ENCODE peak calls at places on chromosome X, in four cellular contexts. T, I, S and C are unnamed samples.

GRCh38 chrX:31186693-31187338 is 115.0 kb upstream of the FTHL17 start:
- DNase-seq in S (no peak), T (no peak), I (no peak), C (no peak)

GRCh38 chrX:31318866-31319265 is 247.0 kb upstream of the FTHL17 start:
- DNase-seq in S (no peak), I (no peak), T (no peak), C (no peak)

GRCh38 chrX:64206556-64207162 is 1.2 kb upstream of the AMER1 start:
- DNase-seq in I (peak), S (no peak), T (no peak), C (no peak)

GRCh38 chrX:73400136-73400748 is 46.6 kb upstream of the CDX4 start:
- DNase-seq in I (no peak), S (no peak), T (no peak), C (no peak)

GRCh38 chrX:12113321-12113720 is 25.0 kb upstream of the FRMPD4 start:
- DNase-seq in I (no peak), T (peak), S (no peak), C (no peak)

GRCh38 chrX:130330706-130331105 is 9.0 kb upstream of the SLC25A14 start:
- DNase-seq in S (peak), I (peak), T (peak), C (peak)

GRCh38 chrX:109299091-109299490 is 182.8 kb downstream of the GUCY2F start:
- DNase-seq in I (peak), T (no peak), S (peak), C (no peak)

GRCh38 chrX:141176586-141177451 is at the start of gene LDOC1:
- DNase-seq in T (peak), I (peak), S (peak), C (no peak)

GRCh38 chrX:2967998-2968909 is 38.1 kb upstream of the ARSH start:
- DNase-seq in T (peak), I (peak), S (peak), C (no peak)

GRCh38 chrX:78199851-78200250 is 60.4 kb upstream of the TAF9B start:
- DNase-seq in I (peak), S (peak), T (no peak), C (no peak)

GRCh38 chrX:81174286-81174685 is 27.4 kb downstream of the HMGN5 start:
- DNase-seq in T (peak), S (peak), I (peak), C (no peak)

GRCh38 chrX:45360571-45360970 is 159.9 kb upstream of the DIPK2B start:
- DNase-seq in I (no peak), T (no peak), S (no peak), C (no peak)

GRCh38 chrX:17065100-17065499 is 118.6 kb downstream of the REPS2 start:
- DNase-seq in S (no peak), I (no peak), T (no peak), C (no peak)

GRCh38 chrX:129647588-129648410 is 7.0 kb downstream of the APLN start:
- DNase-seq in I (no peak), S (no peak), T (no peak), C (no peak)

GRCh38 chrX:129798888-129799287 is 19.1 kb downstream of the SASH3 start:
- DNase-seq in S (no peak), I (no peak), T (no peak), C (no peak)

GRCh38 chrX:104750146-104750699 is 184.2 kb downstream of the IL1RAPL2 start:
- DNase-seq in T (peak), S (peak), I (no peak), C (no peak)

GRCh38 chrX:54452920-54453319 is 12.7 kb downstream of the TSR2 start:
- DNase-seq in S (peak), I (peak), T (no peak), C (no peak)

GRCh38 chrX:33855251-33855650 is 276.9 kb downstream of the FAM47A start:
- DNase-seq in T (no peak), I (no peak), S (no peak), C (no peak)

DNA sequence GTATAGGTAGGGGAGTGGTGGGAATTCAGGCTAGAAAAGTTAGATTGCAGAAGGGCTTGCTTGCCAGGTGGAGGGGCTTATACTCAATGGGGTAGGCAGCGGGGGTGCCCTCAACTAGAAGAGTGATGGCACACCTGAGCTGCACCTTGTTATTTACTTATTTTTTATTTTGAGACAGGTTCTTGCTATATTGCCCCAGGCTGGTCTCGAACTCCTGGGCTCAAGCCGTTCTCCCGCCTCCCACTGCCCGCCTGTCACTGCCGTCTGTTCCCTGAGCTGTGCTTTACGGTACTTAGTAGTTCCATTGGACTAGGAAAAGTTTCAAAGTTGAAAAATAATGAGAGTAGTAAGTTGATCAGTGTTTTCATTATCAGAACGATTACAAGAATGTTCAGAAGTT is 2.0 kb downstream of the ZFX start:
- DNase-seq in T (no peak), S (no peak), I (no peak), C (no peak)
- H3K4me3 ChIP-seq in T (peak), S (peak), I (peak), C (peak)

GRCh38 chrX:149504915-149505651 is at the start of gene IDS:
- DNase-seq in S (peak), T (peak), I (peak), C (peak)

GRCh38 chrX:149504226-149504914 is 736 bp downstream of the IDS start:
- DNase-seq in S (no peak), I (peak), T (no peak), C (no peak)

GRCh38 chrX:149506349-149506748 is 1.2 kb upstream of the IDS start:
- DNase-seq in T (no peak), S (no peak), I (no peak), C (no peak)

GRCh38 chrX:149508467-149508866 is 3.4 kb upstream of the IDS start:
- DNase-seq in T (no peak), S (no peak), I (no peak), C (no peak)

GRCh38 chrX:149505671-149506070 is 565 bp upstream of the IDS start:
- DNase-seq in T (no peak), I (no peak), S (no peak), C (no peak)
- H3K4me3 ChIP-seq in T (no peak), I (peak), S (no peak), C (no peak)

GRCh38 chrX:40147399-40148188 is 49.8 kb upstream of the BCOR start:
- DNase-seq in T (no peak), S (no peak), I (no peak), C (no peak)
- H3K4me3 ChIP-seq in T (no peak), S (no peak), I (no peak), C (no peak)

GRCh38 chrX:101388604-101389003 is 2.2 kb upstream of the RPL36A start:
- DNase-seq in T (no peak), I (no peak), S (no peak), C (no peak)

GRCh38 chrX:101393530-101394305 is 2.9 kb downstream of the RPL36A start:
- DNase-seq in S (no peak), T (no peak), I (no peak), C (no peak)

GRCh38 chrX:101394372-101394771 is 3.6 kb downstream of the RPL36A start:
- DNase-seq in T (no peak), I (no peak), S (no peak), C (no peak)

GRCh38 chrX:101390664-101391525 is at the start of gene RPL36A:
- DNase-seq in S (peak), T (peak), I (peak), C (peak)

GRCh38 chrX:101391831-101392230 is 1.0 kb downstream of the RPL36A start:
- DNase-seq in S (no peak), I (no peak), T (no peak), C (no peak)
- H3K4me3 ChIP-seq in S (peak), I (peak), T (peak), C (peak)

DNA sequence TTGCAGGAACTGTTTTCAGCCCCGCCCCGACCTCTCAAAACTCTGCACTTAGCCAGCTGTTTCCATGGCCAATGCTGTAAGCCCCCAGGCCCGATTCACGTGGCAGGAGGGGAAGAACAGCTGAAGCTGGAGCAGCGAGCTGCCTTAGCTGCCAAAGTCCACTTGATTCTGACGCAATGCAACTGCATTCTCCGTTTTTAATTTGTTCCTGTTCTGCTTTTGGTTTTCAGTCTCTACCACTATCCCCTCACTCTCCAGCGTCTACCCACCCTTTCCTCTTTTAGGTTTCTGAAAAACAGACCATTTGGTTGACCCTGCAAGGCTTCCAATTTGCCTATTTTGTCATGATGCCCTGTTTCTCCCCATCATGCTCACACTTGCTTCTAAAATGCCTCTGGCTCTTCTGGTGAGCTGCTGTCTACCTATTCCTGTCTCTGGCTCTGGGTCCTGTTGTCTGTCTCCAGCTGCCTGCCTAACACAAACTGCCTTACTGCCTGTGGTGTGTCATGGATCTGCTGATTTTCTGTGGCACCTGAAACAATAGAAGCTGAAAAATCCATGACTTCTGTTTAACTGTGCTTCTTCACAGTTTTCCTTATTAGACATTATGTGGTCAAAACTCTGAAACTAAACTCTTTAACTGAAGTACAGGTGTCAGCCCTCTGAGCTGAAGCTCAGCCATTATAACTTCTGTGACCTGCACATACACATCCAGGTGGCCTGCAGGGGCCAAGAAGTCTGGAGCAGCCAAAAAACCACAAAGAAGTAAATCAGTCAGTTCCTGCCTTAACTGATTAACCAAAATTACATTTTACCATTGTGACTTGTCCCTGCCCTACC is 160.5 kb upstream of the AGTR2 start:
- DNase-seq in S (no peak), I (peak), T (no peak), C (no peak)
- H3K4me3 ChIP-seq in S (no peak), I (no peak), T (no peak), C (no peak)

DNA sequence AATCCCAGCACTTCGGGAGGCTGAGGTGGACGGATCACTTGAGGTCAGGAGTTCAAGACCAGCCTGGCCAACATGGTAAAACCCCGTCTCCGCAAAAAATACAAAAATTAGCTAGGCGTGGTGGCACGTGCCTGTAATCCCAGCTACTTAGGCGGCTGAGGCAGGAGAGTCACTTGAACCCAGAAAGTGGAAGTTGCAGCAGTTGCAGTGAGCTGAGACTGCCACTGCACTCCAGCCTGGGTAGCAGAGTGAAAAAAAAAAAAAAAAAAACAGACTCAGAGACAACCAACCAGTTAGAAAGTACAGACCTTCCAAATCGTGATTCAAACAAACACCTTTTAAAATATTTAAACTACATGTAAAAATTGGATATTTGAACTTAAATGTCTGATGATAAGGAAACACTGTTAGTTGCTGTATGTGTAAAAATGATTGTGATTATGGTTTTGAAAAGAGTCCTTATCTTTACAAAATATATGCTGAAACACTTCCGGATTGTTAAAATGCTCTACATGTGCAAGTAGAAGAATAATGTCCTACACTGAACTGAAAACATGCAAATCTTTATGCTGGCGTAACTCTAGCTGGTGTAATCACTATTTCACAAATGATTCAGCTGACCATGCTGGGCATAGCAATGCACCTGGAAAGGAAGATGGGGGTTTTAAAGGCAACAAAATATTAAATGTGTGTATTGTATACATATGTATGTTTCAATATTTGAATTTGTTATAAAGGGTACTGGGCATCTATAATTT is 37.8 kb downstream of the SH3KBP1 start:
- DNase-seq in T (no peak), I (no peak), S (no peak), C (no peak)
- H3K4me3 ChIP-seq in T (no peak), I (no peak), S (no peak), C (no peak)

GRCh38 chrX:15151267-15152196 is 118.4 kb downstream of the ASB9 start:
- DNase-seq in T (no peak), I (no peak), S (no peak), C (no peak)
- H3K4me3 ChIP-seq in T (no peak), I (no peak), S (no peak), C (no peak)

DNA sequence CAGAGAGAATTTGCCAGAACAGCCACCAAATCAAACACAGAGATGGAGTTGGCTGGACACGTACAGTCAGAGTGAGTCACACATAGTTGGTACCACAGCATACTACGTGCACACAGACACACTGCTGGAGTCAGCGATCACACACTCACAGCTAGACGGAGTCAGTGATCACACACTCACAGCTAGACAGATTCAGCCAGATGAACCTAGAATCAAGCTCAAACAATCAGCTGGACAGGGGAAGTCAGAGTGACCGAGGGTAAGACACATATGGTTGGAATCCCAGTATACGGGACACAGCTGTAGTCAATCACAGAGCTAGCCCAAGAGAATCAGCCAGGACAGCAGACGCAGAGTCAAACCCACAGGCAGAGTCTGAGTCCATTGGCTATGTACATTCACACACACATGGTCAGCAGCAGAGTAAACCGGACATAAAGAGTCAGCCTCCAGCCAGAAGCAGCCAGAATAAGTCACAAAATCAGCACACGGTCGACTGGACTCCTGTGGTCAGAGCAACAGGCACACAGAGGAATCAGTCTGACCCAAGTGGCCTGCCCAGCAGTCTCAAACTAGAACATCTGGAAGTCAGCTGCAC is 4.6 kb downstream of the SLC38A5 start:
- DNase-seq in T (peak), S (peak), I (peak), C (peak)
- H3K4me3 ChIP-seq in T (no peak), S (no peak), I (peak), C (no peak)

GRCh38 chrX:153966841-153967535 is 4.6 kb downstream of the HCFC1 start:
- DNase-seq in S (no peak), T (no peak), I (no peak), C (no peak)
- H3K4me3 ChIP-seq in S (no peak), T (no peak), I (no peak), C (no peak)